ENCODE peak calls at places on chromosomes 12 and 14, in six cellular contexts. K is adrenal gland, L is suprapubic skin, I is spleen, B is A549, D is tibial nerve. Y is an unnamed sample. For H3K9me3, the result is how much of the 10 kb centered on the place peaks cover.

GRCh38 chr14:51726166-51726899 is 74.6 kb downstream of the FRMD6 start:
- DNase-seq in D (no peak), I (no peak), L (no peak), B (no peak), K (no peak), Y (no peak)

GRCh38 chr12:27627123-27627835 is 69.0 kb upstream of the REP15 start:
- DNase-seq in L (no peak), I (no peak), B (no peak), D (peak), K (no peak), Y (no peak)

GRCh38 chr14:70354204-70354603 is 5.3 kb downstream of the COX16 start:
- DNase-seq in B (no peak), K (no peak), I (no peak), L (no peak), D (no peak), Y (no peak)

GRCh38 chr12:102468261-102468940 is 12.0 kb downstream of the IGF1 start:
- DNase-seq in L (no peak), D (no peak), K (no peak), B (no peak), I (no peak), Y (no peak)

GRCh38 chr12:94266390-94266789 is 118.0 kb downstream of the PLXNC1 start:
- DNase-seq in K (no peak), L (peak), I (no peak), B (no peak), D (no peak), Y (no peak)

GRCh38 chr12:47293406-47293805 is 213.6 kb upstream of the AMIGO2 start:
- DNase-seq in B (no peak), D (no peak), K (no peak), I (no peak), L (no peak), Y (no peak)

GRCh38 chr12:114826233-114826632 is 142.3 kb upstream of the TBX3 start:
- DNase-seq in L (no peak), B (no peak), I (no peak), D (no peak), K (no peak), Y (no peak)

GRCh38 chr12:75953312-75953906 is 78.2 kb downstream of the PHLDA1 start:
- DNase-seq in K (no peak), L (no peak), D (no peak), B (peak), I (no peak), Y (no peak)

GRCh38 chr12:60920841-60921495 is 1325.1 kb downstream of the SLC16A7 start:
- DNase-seq in L (no peak), K (no peak), B (no peak), D (no peak), I (no peak), Y (no peak)

GRCh38 chr12:12107678-12108077 is 36.9 kb downstream of the BCL2L14 start:
- DNase-seq in D (no peak), B (no peak), K (no peak), L (no peak), I (peak), Y (no peak)

GRCh38 chr14:99854831-99855230 is 61.6 kb downstream of the EML1 start:
- DNase-seq in K (no peak), I (no peak), L (no peak), D (no peak), B (no peak), Y (no peak)

GRCh38 chr12:7542813-7543212 is 39.2 kb upstream of the CD163 start:
- DNase-seq in I (no peak), L (no peak), K (no peak), D (peak), B (no peak), Y (no peak)

GRCh38 chr14:78752789-78753188 is 582.6 kb downstream of the NRXN3 start:
- DNase-seq in L (no peak), K (no peak), I (no peak), D (no peak), B (no peak), Y (no peak)

GRCh38 chr12:67630373-67631088 is 18.0 kb upstream of the DYRK2 start:
- DNase-seq in D (no peak), K (no peak), B (no peak), L (no peak), I (peak), Y (peak)

GRCh38 chr12:98767248-98767647 is 122.2 kb downstream of the APAF1 start:
- DNase-seq in D (no peak), I (no peak), L (no peak), K (no peak), B (no peak), Y (no peak)

GRCh38 chr12:30696486-30696885 is 817 bp upstream of the IPO8 start:
- DNase-seq in B (no peak), D (no peak), K (no peak), I (peak), L (no peak), Y (peak)

GRCh38 chr14:61934385-61934784 is 172.2 kb downstream of the SNAPC1 start:
- DNase-seq in L (no peak), K (no peak), I (no peak), B (no peak), D (no peak), Y (no peak)

GRCh38 chr14:24137529-24138395 is 1.8 kb downstream of the PSME1 start:
- DNase-seq in L (no peak), K (no peak), B (no peak), I (peak), D (no peak), Y (no peak)

GRCh38 chr14:53399057-53399456 is 245.9 kb upstream of the DDHD1 start:
- DNase-seq in K (no peak), B (peak), L (no peak), I (no peak), D (no peak), Y (no peak)

GRCh38 chr12:113109872-113110623 is 25.5 kb downstream of the RASAL1 start:
- DNase-seq in I (no peak), K (no peak), L (no peak), B (no peak), D (no peak), Y (no peak)

GRCh38 chr12:96981053-96981452 is 74.0 kb downstream of the NEDD1 start:
- DNase-seq in L (no peak), K (no peak), D (no peak), B (no peak), I (no peak), Y (no peak)

GRCh38 chr12:20602671-20603402 is 92.3 kb upstream of the SLCO1C1 start:
- DNase-seq in L (no peak), D (no peak), K (no peak), I (no peak), B (peak), Y (no peak)

GRCh38 chr12:117447665-117448366 is 86.4 kb upstream of the NOS1 start:
- DNase-seq in B (no peak), I (peak), L (no peak), K (no peak), D (no peak), Y (no peak)

GRCh38 chr12:130288201-130288600 is 49.5 kb upstream of the PIWIL1 start:
- DNase-seq in D (no peak), B (no peak), K (no peak), I (no peak), L (no peak), Y (no peak)

GRCh38 chr12:124581792-124582424 is 14.5 kb upstream of the NCOR2 start:
- DNase-seq in K (no peak), D (no peak), B (no peak), I (no peak), L (no peak), Y (no peak)

GRCh38 chr12:105221588-105222325 is 14.2 kb downstream of the APPL2 start:
- DNase-seq in L (no peak), K (no peak), D (no peak), I (no peak), B (no peak), Y (no peak)

GRCh38 chr12:24223926-24224325 is 274.5 kb upstream of the SOX5 start:
- DNase-seq in L (no peak), I (no peak), D (no peak), K (no peak), B (no peak), Y (no peak)

GRCh38 chr14:76812422-76813383 is at the start of gene ANGEL1:
- DNase-seq in L (peak), K (peak), B (peak), D (peak), I (peak), Y (peak)
- TF ChIP-seq POLR2A in L (no peak), K (peak), B (peak), D (peak), I (peak), Y (peak)

GRCh38 chr12:50925920-50926319 is 26.4 kb upstream of the HIGD1C start:
- DNase-seq in K (no peak), L (no peak), B (no peak), D (no peak), I (no peak), Y (no peak)

GRCh38 chr12:50926415-50926814 is 25.9 kb upstream of the HIGD1C start:
- DNase-seq in K (no peak), B (no peak), D (no peak), I (no peak), L (no peak), Y (no peak)

GRCh38 chr12:50927766-50928224 is 24.5 kb upstream of the HIGD1C start:
- DNase-seq in I (no peak), K (no peak), D (no peak), B (no peak), L (no peak), Y (no peak)

GRCh38 chr12:50928392-50928791 is 24.0 kb upstream of the HIGD1C start:
- DNase-seq in D (no peak), K (no peak), I (no peak), B (no peak), L (no peak), Y (no peak)

GRCh38 chr12:50927356-50927755 is 25.0 kb upstream of the HIGD1C start:
- DNase-seq in B (no peak), D (no peak), K (no peak), L (no peak), I (no peak), Y (no peak)
- H3K4me3 ChIP-seq in B (no peak), D (peak), K (peak), L (peak), I (peak), Y (peak)

GRCh38 chr12:34298176-34298970 is 276.1 kb downstream of the ALG10 start:
- DNase-seq in L (peak), K (no peak), I (peak), D (no peak), B (no peak), Y (no peak)
- H3K9me3 ChIP-seq in L (under half), K (under half), I (half or more), D (under half), B (under half), Y (under half)

GRCh38 chr12:53122961-53123468 is 19.7 kb downstream of the SOAT2 start:
- DNase-seq in L (no peak), I (no peak), K (no peak), D (no peak), B (no peak), Y (no peak)

GRCh38 chr12:53118771-53119300 is 15.6 kb downstream of the SOAT2 start:
- DNase-seq in I (no peak), B (no peak), L (no peak), K (no peak), D (no peak), Y (no peak)

GRCh38 chr12:53124352-53124723 is 21.1 kb downstream of the SOAT2 start:
- DNase-seq in B (no peak), L (no peak), D (no peak), I (no peak), K (no peak), Y (no peak)

GRCh38 chr12:53123578-53124351 is 20.5 kb downstream of the SOAT2 start:
- DNase-seq in D (no peak), B (peak), K (no peak), L (no peak), I (no peak), Y (no peak)

GRCh38 chr12:53120685-53121525 is 17.6 kb downstream of the SOAT2 start:
- DNase-seq in L (no peak), I (no peak), K (no peak), D (no peak), B (no peak), Y (no peak)
- TF ChIP-seq POLR2A in L (no peak), I (no peak), K (no peak), D (no peak), B (no peak), Y (no peak)

Y was measured in ovary.